ENCODE peak calls at places on chromosomes 2 and 18, in nine cellular contexts. I, C, T, O, W, D, A, N and X are unnamed samples.
A peak's percentile ranks its signal among the peaks of the same experiment; 100 is the strongest.

GRCh38 chr2:6506311-6507258 is 359.1 kb downstream of the CMPK2 start:
- DNase-seq in I (no peak), C (no peak), T (no peak), O (no peak), W (no peak), D (peak; percentile 84), A (no peak), N (no peak), X (no peak)

GRCh38 chr18:44552706-44553105 is 128.0 kb upstream of the SETBP1 start:
- DNase-seq in I (no peak), C (no peak), T (no peak), O (no peak), W (no peak), D (no peak), A (no peak), N (no peak), X (peak; percentile 78)

GRCh38 chr2:237872178-237872887 is 12.9 kb downstream of the RAMP1 start:
- DNase-seq in I (no peak), C (no peak), T (no peak), O (no peak), W (no peak), D (no peak), A (no peak), N (no peak), X (no peak)

GRCh38 chr2:205770557-205770956 is 88.3 kb downstream of the NRP2 start:
- DNase-seq in I (no peak), C (no peak), T (no peak), O (no peak), W (no peak), D (no peak), A (no peak), N (no peak), X (peak; percentile 66)

GRCh38 chr2:10375570-10376266 is 72.4 kb downstream of the ODC1 start:
- DNase-seq in I (no peak), C (no peak), T (no peak), O (no peak), W (no peak), D (no peak), A (no peak), N (no peak), X (no peak)

GRCh38 chr18:54387631-54388030 is 29.9 kb downstream of the C18orf54 start:
- DNase-seq in I (no peak), C (no peak), T (no peak), O (no peak), W (no peak), D (peak; percentile 5), A (no peak), N (no peak), X (no peak)

GRCh38 chr2:224945134-224945533 is 97.1 kb downstream of the DOCK10 start:
- DNase-seq in I (no peak), C (no peak), T (no peak), O (no peak), W (no peak), D (no peak), A (no peak), N (no peak), X (no peak)

GRCh38 chr2:20065885-20066602 is 14.6 kb upstream of the LAPTM4A start:
- DNase-seq in I (peak; percentile 68), C (peak; percentile 65), T (no peak), O (no peak), W (peak; percentile 70), D (peak; percentile 84), A (no peak), N (no peak), X (no peak)

GRCh38 chr2:1091895-1092585 is 141.4 kb downstream of the SNTG2 start:
- DNase-seq in I (no peak), C (no peak), T (no peak), O (no peak), W (no peak), D (peak; percentile 85), A (no peak), N (no peak), X (no peak)

GRCh38 chr18:22840606-22841144 is 92.5 kb upstream of the RBBP8 start:
- DNase-seq in I (no peak), C (no peak), T (no peak), O (no peak), W (no peak), D (peak; percentile 46), A (no peak), N (no peak), X (no peak)

GRCh38 chr2:14408695-14409094 is 223.8 kb upstream of the LRATD1 start:
- DNase-seq in I (no peak), C (no peak), T (no peak), O (no peak), W (no peak), D (no peak), A (no peak), N (no peak), X (no peak)
- TF ChIP-seq CTCF in I (no peak), C (no peak), T (no peak), O (no peak), W (no peak), D (no peak), A (no peak), N (no peak), X (no peak)

GRCh38 chr2:180046202-180046601 is 39.1 kb upstream of the CWC22 start:
- DNase-seq in I (no peak), C (no peak), T (no peak), O (no peak), W (no peak), D (peak; percentile 19), A (no peak), N (no peak), X (no peak)

GRCh38 chr2:180038997-180039396 is 31.9 kb upstream of the CWC22 start:
- DNase-seq in I (no peak), C (no peak), T (no peak), O (no peak), W (no peak), D (no peak), A (no peak), N (no peak), X (no peak)

DNA sequence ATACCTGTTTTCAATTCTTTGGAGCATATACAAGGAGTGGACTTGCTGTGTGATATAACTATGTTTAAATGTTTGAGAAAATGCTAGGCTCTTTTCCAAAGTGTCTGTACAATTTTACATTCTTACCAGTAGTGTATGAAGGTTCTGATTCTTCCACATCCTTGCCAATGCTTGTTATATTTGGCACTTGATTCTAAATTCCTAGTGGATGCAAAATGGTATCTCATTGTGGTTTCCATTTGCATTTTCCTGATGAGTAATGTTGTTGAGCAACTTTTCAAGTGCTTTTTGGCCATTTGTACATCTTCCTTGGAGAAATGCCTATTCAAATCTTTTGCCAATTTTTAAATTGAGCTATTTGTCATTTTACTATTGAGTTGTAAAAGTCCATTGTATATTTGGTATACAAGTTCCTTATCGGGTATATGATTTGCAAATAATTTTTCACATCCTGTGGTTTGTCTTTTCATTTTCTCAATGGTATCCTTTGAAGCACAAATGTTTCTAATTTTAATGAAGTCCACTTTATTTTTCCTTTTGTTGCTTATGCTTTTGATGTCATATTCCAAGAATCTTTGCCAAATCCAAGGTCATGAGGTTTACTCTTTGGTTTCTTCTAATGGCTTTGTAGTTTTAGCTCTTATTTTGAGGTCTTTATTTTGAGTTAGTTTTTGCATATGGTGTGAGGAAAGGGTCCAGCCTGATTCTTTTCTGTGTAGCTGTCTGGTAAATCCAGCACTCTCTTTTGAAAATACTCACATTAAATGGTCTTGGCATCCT is 33.2 kb upstream of the CWC22 start:
- DNase-seq in I (no peak), C (no peak), T (no peak), O (no peak), W (no peak), D (peak; percentile 94), A (no peak), N (no peak), X (no peak)
- TF ChIP-seq CTCF in I (no peak), C (no peak), T (no peak), O (no peak), W (no peak), D (peak; percentile 31), A (no peak), N (no peak), X (no peak)

GRCh38 chr2:135817466-135817865 is 19.5 kb downstream of the LCT start:
- DNase-seq in I (no peak), C (no peak), T (no peak), O (no peak), W (no peak), D (no peak), A (no peak), N (no peak), X (no peak)

GRCh38 chr2:135817946-135818345 is 19.0 kb downstream of the LCT start:
- DNase-seq in I (no peak), C (no peak), T (no peak), O (no peak), W (no peak), D (no peak), A (no peak), N (no peak), X (no peak)

GRCh38 chr2:135820003-135820618 is 16.9 kb downstream of the LCT start:
- DNase-seq in I (no peak), C (no peak), T (no peak), O (no peak), W (no peak), D (peak; percentile 16), A (no peak), N (no peak), X (no peak)

GRCh38 chr2:135821190-135821589 is 15.8 kb downstream of the LCT start:
- DNase-seq in I (no peak), C (no peak), T (no peak), O (no peak), W (no peak), D (no peak), A (no peak), N (no peak), X (no peak)

GRCh38 chr2:135819211-135819610 is 17.8 kb downstream of the LCT start:
- DNase-seq in I (no peak), C (no peak), T (no peak), O (no peak), W (no peak), D (peak; percentile 49), A (no peak), N (no peak), X (peak; percentile 85)
- TF ChIP-seq CTCF in I (no peak), C (no peak), T (peak; percentile 74), O (no peak), W (no peak), D (peak; percentile 34), A (no peak), N (no peak), X (peak; percentile 74)

GRCh38 chr2:132420776-132421175 is 4.2 kb downstream of the GPR39 start:
- DNase-seq in I (no peak), C (no peak), T (no peak), O (no peak), W (no peak), D (peak; percentile 48), A (no peak), N (no peak), X (peak; percentile 26)

GRCh38 chr2:132417430-132418035 is 928 bp downstream of the GPR39 start:
- DNase-seq in I (no peak), C (no peak), T (no peak), O (no peak), W (no peak), D (no peak), A (no peak), N (no peak), X (peak; percentile 49)

GRCh38 chr2:132416080-132416911 is at the start of gene GPR39:
- DNase-seq in I (peak; percentile 28), C (peak; percentile 52), T (peak; percentile 72), O (peak; percentile 45), W (peak; percentile 25), D (peak; percentile 99), A (peak; percentile 21), N (no peak), X (peak; percentile 96)

GRCh38 chr2:132415256-132416079 is 1.1 kb upstream of the GPR39 start:
- DNase-seq in I (no peak), C (no peak), T (no peak), O (no peak), W (peak; percentile 9), D (peak; percentile 78), A (peak; percentile 24), N (no peak), X (no peak)

GRCh38 chr2:132416996-132417395 is 391 bp downstream of the GPR39 start:
- DNase-seq in I (no peak), C (no peak), T (no peak), O (no peak), W (no peak), D (no peak), A (no peak), N (no peak), X (no peak)
- TF ChIP-seq CTCF in I (no peak), C (no peak), T (peak; percentile 10), O (no peak), W (no peak), D (no peak), A (no peak), N (no peak), X (peak; percentile 58)